ENCODE peak calls at places on chromosomes 16 and 17, in six cellular contexts. One of them, this sample, is unnamed.

GRCh38 chr17:10036511-10037061 is 131.5 kb upstream of the RCVRN start:
- DNase-seq in mesendoderm: no peak
- DNase-seq in AML-193: no peak
- DNase-seq in RPMI7951: peak
- DNase-seq in effector CD8-positive, alpha-beta T cell: no peak
- DNase-seq in hepatocyte: no peak
- DNase-seq in this sample: no peak

GRCh38 chr16:89187337-89188063 is 12.8 kb downstream of the SLC22A31 start:
- DNase-seq in effector CD8-positive, alpha-beta T cell: no peak
- DNase-seq in AML-193: peak
- DNase-seq in mesendoderm: no peak
- DNase-seq in RPMI7951: peak
- DNase-seq in hepatocyte: no peak
- DNase-seq in this sample: peak

GRCh38 chr17:31588034-31588433 is 196.6 kb downstream of the RAB11FIP4 start:
- DNase-seq in hepatocyte: no peak
- DNase-seq in RPMI7951: no peak
- DNase-seq in effector CD8-positive, alpha-beta T cell: no peak
- DNase-seq in AML-193: no peak
- DNase-seq in mesendoderm: no peak
- DNase-seq in this sample: no peak

GRCh38 chr17:43694081-43694870 is 32.6 kb upstream of the MEOX1 start:
- DNase-seq in mesendoderm: peak
- DNase-seq in AML-193: peak
- DNase-seq in hepatocyte: peak
- DNase-seq in RPMI7951: peak
- DNase-seq in effector CD8-positive, alpha-beta T cell: peak
- DNase-seq in this sample: peak

GRCh38 chr17:10127819-10128375 is 70.5 kb downstream of the GAS7 start:
- DNase-seq in RPMI7951: peak
- DNase-seq in hepatocyte: peak
- DNase-seq in effector CD8-positive, alpha-beta T cell: no peak
- DNase-seq in mesendoderm: peak
- DNase-seq in AML-193: no peak
- DNase-seq in this sample: peak

GRCh38 chr17:36849871-36850348 is 87.4 kb upstream of the LHX1 start:
- DNase-seq in effector CD8-positive, alpha-beta T cell: no peak
- DNase-seq in AML-193: no peak
- DNase-seq in hepatocyte: no peak
- DNase-seq in mesendoderm: peak
- DNase-seq in RPMI7951: peak
- DNase-seq in this sample: peak

GRCh38 chr16:78432451-78432850 is 333.0 kb downstream of the WWOX start:
- DNase-seq in hepatocyte: no peak
- DNase-seq in RPMI7951: no peak
- DNase-seq in AML-193: no peak
- DNase-seq in mesendoderm: no peak
- DNase-seq in effector CD8-positive, alpha-beta T cell: no peak
- DNase-seq in this sample: no peak

GRCh38 chr17:35684046-35684802 is 47.2 kb upstream of the RASL10B start:
- DNase-seq in effector CD8-positive, alpha-beta T cell: no peak
- DNase-seq in mesendoderm: peak
- DNase-seq in RPMI7951: no peak
- DNase-seq in hepatocyte: no peak
- DNase-seq in AML-193: no peak
- DNase-seq in this sample: peak

GRCh38 chr16:1054660-1055556 is 17.6 kb upstream of the SSTR5 start:
- DNase-seq in RPMI7951: peak
- DNase-seq in AML-193: no peak
- DNase-seq in effector CD8-positive, alpha-beta T cell: no peak
- DNase-seq in mesendoderm: peak
- DNase-seq in hepatocyte: peak
- DNase-seq in this sample: peak

GRCh38 chr16:14405611-14406537 is 224.2 kb downstream of the PARN start:
- DNase-seq in AML-193: no peak
- DNase-seq in effector CD8-positive, alpha-beta T cell: no peak
- DNase-seq in hepatocyte: peak
- DNase-seq in RPMI7951: no peak
- DNase-seq in mesendoderm: peak
- DNase-seq in this sample: peak

GRCh38 chr17:14672830-14673229 is 371.9 kb downstream of the HS3ST3B1 start:
- DNase-seq in hepatocyte: peak
- DNase-seq in AML-193: peak
- DNase-seq in mesendoderm: peak
- DNase-seq in effector CD8-positive, alpha-beta T cell: no peak
- DNase-seq in RPMI7951: peak
- DNase-seq in this sample: peak

GRCh38 chr17:55056530-55056929 is 88.0 kb downstream of the STXBP4 start:
- DNase-seq in RPMI7951: peak
- DNase-seq in effector CD8-positive, alpha-beta T cell: no peak
- DNase-seq in AML-193: no peak
- DNase-seq in hepatocyte: no peak
- DNase-seq in mesendoderm: no peak
- DNase-seq in this sample: no peak

GRCh38 chr17:17801800-17802481 is 34.8 kb downstream of the SREBF1 start:
- DNase-seq in effector CD8-positive, alpha-beta T cell: no peak
- DNase-seq in hepatocyte: no peak
- DNase-seq in RPMI7951: no peak
- DNase-seq in AML-193: no peak
- DNase-seq in mesendoderm: no peak
- DNase-seq in this sample: no peak

GRCh38 chr16:13113786-13114185 is 212.4 kb downstream of the SHISA9 start:
- DNase-seq in hepatocyte: no peak
- DNase-seq in AML-193: no peak
- DNase-seq in RPMI7951: no peak
- DNase-seq in effector CD8-positive, alpha-beta T cell: no peak
- DNase-seq in mesendoderm: no peak
- DNase-seq in this sample: no peak

GRCh38 chr17:9529033-9529748 is 46.4 kb downstream of the STX8 start:
- DNase-seq in RPMI7951: peak
- DNase-seq in AML-193: no peak
- DNase-seq in mesendoderm: peak
- DNase-seq in effector CD8-positive, alpha-beta T cell: no peak
- DNase-seq in hepatocyte: peak
- DNase-seq in this sample: peak

GRCh38 chr17:49078248-49078647 is 54.3 kb upstream of the B4GALNT2 start:
- DNase-seq in AML-193: no peak
- DNase-seq in mesendoderm: no peak
- DNase-seq in effector CD8-positive, alpha-beta T cell: no peak
- DNase-seq in RPMI7951: no peak
- DNase-seq in hepatocyte: no peak
- DNase-seq in this sample: no peak

GRCh38 chr16:64406661-64407267 is 715.1 kb downstream of the CDH11 start:
- DNase-seq in RPMI7951: no peak
- DNase-seq in effector CD8-positive, alpha-beta T cell: no peak
- DNase-seq in mesendoderm: peak
- DNase-seq in AML-193: no peak
- DNase-seq in hepatocyte: no peak
- DNase-seq in this sample: no peak

GRCh38 chr17:31275126-31275525 is 21.9 kb downstream of the OMG start:
- DNase-seq in AML-193: no peak
- DNase-seq in RPMI7951: no peak
- DNase-seq in mesendoderm: no peak
- DNase-seq in hepatocyte: no peak
- DNase-seq in effector CD8-positive, alpha-beta T cell: no peak
- DNase-seq in this sample: no peak

GRCh38 chr16:70253291-70254094 is 1.8 kb upstream of the EXOSC6 start:
- DNase-seq in AML-193: peak
- DNase-seq in mesendoderm: peak
- DNase-seq in hepatocyte: peak
- DNase-seq in RPMI7951: peak
- DNase-seq in effector CD8-positive, alpha-beta T cell: peak
- DNase-seq in this sample: peak

GRCh38 chr17:60036796-60037677 is 41.7 kb downstream of the HEATR6 start:
- DNase-seq in effector CD8-positive, alpha-beta T cell: peak
- DNase-seq in mesendoderm: peak
- DNase-seq in AML-193: peak
- DNase-seq in hepatocyte: peak
- DNase-seq in RPMI7951: peak
- DNase-seq in this sample: peak

GRCh38 chr16:85718682-85719081 is 29.9 kb upstream of the GINS2 start:
- DNase-seq in hepatocyte: peak
- DNase-seq in mesendoderm: no peak
- DNase-seq in effector CD8-positive, alpha-beta T cell: no peak
- DNase-seq in AML-193: no peak
- DNase-seq in RPMI7951: no peak
- DNase-seq in this sample: peak

GRCh38 chr16:11797957-11798299 is 870 bp upstream of the ZC3H7A start:
- DNase-seq in RPMI7951: no peak
- DNase-seq in AML-193: no peak
- DNase-seq in hepatocyte: no peak
- DNase-seq in mesendoderm: no peak
- DNase-seq in effector CD8-positive, alpha-beta T cell: peak
- DNase-seq in this sample: peak

GRCh38 chr16:53232826-53233529 is 178.2 kb downstream of the CHD9 start:
- DNase-seq in mesendoderm: no peak
- DNase-seq in AML-193: no peak
- DNase-seq in RPMI7951: no peak
- DNase-seq in effector CD8-positive, alpha-beta T cell: no peak
- DNase-seq in hepatocyte: no peak
- DNase-seq in this sample: no peak

GRCh38 chr17:77382966-77383612 is 242.3 kb downstream of the SEC14L1 start:
- DNase-seq in RPMI7951: peak
- DNase-seq in mesendoderm: peak
- DNase-seq in hepatocyte: no peak
- DNase-seq in AML-193: no peak
- DNase-seq in effector CD8-positive, alpha-beta T cell: no peak
- DNase-seq in this sample: peak

GRCh38 chr16:23771027-23771426 is 16.2 kb downstream of the CHP2 start:
- DNase-seq in AML-193: no peak
- DNase-seq in RPMI7951: no peak
- DNase-seq in hepatocyte: no peak
- DNase-seq in effector CD8-positive, alpha-beta T cell: no peak
- DNase-seq in mesendoderm: no peak
- DNase-seq in this sample: no peak

GRCh38 chr17:74677558-74678466 is 34.9 kb downstream of the CD300LF start:
- DNase-seq in hepatocyte: peak
- DNase-seq in AML-193: no peak
- DNase-seq in effector CD8-positive, alpha-beta T cell: no peak
- DNase-seq in RPMI7951: peak
- DNase-seq in mesendoderm: peak
- DNase-seq in this sample: peak

GRCh38 chr16:56451753-56452689 is 667 bp downstream of the OGFOD1 start:
- DNase-seq in mesendoderm: peak
- DNase-seq in effector CD8-positive, alpha-beta T cell: no peak
- DNase-seq in AML-193: no peak
- DNase-seq in RPMI7951: peak
- DNase-seq in hepatocyte: peak
- DNase-seq in this sample: peak

GRCh38 chr16:72847187-72848044 is 200.5 kb downstream of the ZFHX3 start:
- DNase-seq in RPMI7951: peak
- DNase-seq in effector CD8-positive, alpha-beta T cell: no peak
- DNase-seq in hepatocyte: peak
- DNase-seq in mesendoderm: peak
- DNase-seq in AML-193: peak
- DNase-seq in this sample: peak

GRCh38 chr16:6695666-6696065 is 637.0 kb upstream of the RBFOX1 start:
- DNase-seq in effector CD8-positive, alpha-beta T cell: no peak
- DNase-seq in AML-193: no peak
- DNase-seq in RPMI7951: no peak
- DNase-seq in mesendoderm: no peak
- DNase-seq in hepatocyte: no peak
- DNase-seq in this sample: no peak

GRCh38 chr17:27523712-27524111 is 67.5 kb downstream of the KSR1 start:
- DNase-seq in mesendoderm: no peak
- DNase-seq in hepatocyte: no peak
- DNase-seq in effector CD8-positive, alpha-beta T cell: no peak
- DNase-seq in RPMI7951: no peak
- DNase-seq in AML-193: no peak
- DNase-seq in this sample: no peak

GRCh38 chr17:61972311-61972710 is 44.5 kb upstream of the INTS2 start:
- DNase-seq in hepatocyte: no peak
- DNase-seq in effector CD8-positive, alpha-beta T cell: no peak
- DNase-seq in mesendoderm: no peak
- DNase-seq in AML-193: no peak
- DNase-seq in RPMI7951: no peak
- DNase-seq in this sample: no peak

GRCh38 chr17:57892820-57893595 is 43.2 kb upstream of the MRPS23 start:
- DNase-seq in RPMI7951: peak
- DNase-seq in effector CD8-positive, alpha-beta T cell: no peak
- DNase-seq in AML-193: peak
- DNase-seq in hepatocyte: peak
- DNase-seq in mesendoderm: peak
- DNase-seq in this sample: peak

GRCh38 chr17:76957600-76958464 is 89.6 kb downstream of the MGAT5B start:
- DNase-seq in RPMI7951: peak
- DNase-seq in effector CD8-positive, alpha-beta T cell: no peak
- DNase-seq in hepatocyte: no peak
- DNase-seq in mesendoderm: no peak
- DNase-seq in AML-193: no peak
- DNase-seq in this sample: peak

GRCh38 chr16:2159052-2159838 is 3.7 kb downstream of the TRAF7 start:
- DNase-seq in RPMI7951: no peak
- DNase-seq in hepatocyte: no peak
- DNase-seq in AML-193: no peak
- DNase-seq in effector CD8-positive, alpha-beta T cell: no peak
- DNase-seq in mesendoderm: peak
- DNase-seq in this sample: no peak

GRCh38 chr16:27687605-27688004 is 137.7 kb downstream of the KATNIP start:
- DNase-seq in AML-193: no peak
- DNase-seq in hepatocyte: no peak
- DNase-seq in RPMI7951: no peak
- DNase-seq in effector CD8-positive, alpha-beta T cell: no peak
- DNase-seq in mesendoderm: no peak
- DNase-seq in this sample: no peak

GRCh38 chr17:20225162-20226115 is 216.3 kb downstream of the SPECC1 start:
- DNase-seq in effector CD8-positive, alpha-beta T cell: no peak
- DNase-seq in AML-193: no peak
- DNase-seq in mesendoderm: peak
- DNase-seq in RPMI7951: peak
- DNase-seq in hepatocyte: no peak
- DNase-seq in this sample: peak

GRCh38 chr17:17506893-17507464 is 10.8 kb upstream of the RASD1 start:
- DNase-seq in RPMI7951: peak
- DNase-seq in AML-193: no peak
- DNase-seq in hepatocyte: no peak
- DNase-seq in mesendoderm: no peak
- DNase-seq in effector CD8-positive, alpha-beta T cell: no peak
- DNase-seq in this sample: no peak

GRCh38 chr16:4524571-4524970 is 14.0 kb downstream of the CDIP1 start:
- DNase-seq in RPMI7951: no peak
- DNase-seq in mesendoderm: no peak
- DNase-seq in hepatocyte: no peak
- DNase-seq in effector CD8-positive, alpha-beta T cell: no peak
- DNase-seq in AML-193: no peak
- DNase-seq in this sample: no peak